ENCODE peak calls at places on chromosomes 6 and 20, in four cellular contexts. M is HEK293T, T is HepG2, O is K562. N is an unnamed sample.

GRCh38 chr20:60011512-60012507 is 53.6 kb downstream of the CDH26 start:
- DNase-seq in O (no peak), M (no peak), T (no peak), N (no peak)

GRCh38 chr6:121305957-121306607 is 28.2 kb downstream of the TBC1D32 start:
- DNase-seq in M (peak), T (peak), O (peak), N (no peak)

GRCh38 chr6:47254906-47255305 is 54.8 kb downstream of the TNFRSF21 start:
- DNase-seq in M (no peak), T (no peak), O (no peak), N (no peak)

GRCh38 chr20:25470045-25470444 is 62.6 kb downstream of the GINS1 start:
- DNase-seq in T (peak), O (peak), M (peak), N (peak)

GRCh38 chr6:124870611-124871201 is 91.5 kb upstream of the RNF217 start:
- DNase-seq in M (peak), O (peak), T (peak), N (no peak)

GRCh38 chr6:119902681-119903080 is 553.1 kb upstream of the MAN1A1 start:
- DNase-seq in O (no peak), M (no peak), T (no peak), N (no peak)

GRCh38 chr20:33922224-33922623 is 71.5 kb upstream of the RALY start:
- DNase-seq in O (no peak), M (no peak), T (no peak), N (no peak)

GRCh38 chr20:50996901-50997830 is 25.7 kb downstream of the KCNG1 start:
- DNase-seq in T (no peak), O (peak), M (no peak), N (no peak)

GRCh38 chr6:2764610-2765165 is 505 bp upstream of the WRNIP1 start:
- DNase-seq in M (no peak), T (peak), O (peak), N (no peak)

GRCh38 chr6:85081102-85081501 is 316.7 kb upstream of the TBX18 start:
- DNase-seq in T (no peak), M (no peak), O (no peak), N (no peak)

GRCh38 chr6:29653452-29654038 is 3.3 kb upstream of the MOG start:
- DNase-seq in T (peak), M (peak), O (peak), N (no peak)
- TF ChIP-seq ELF4 in T (no peak), M (no peak), O (no peak), N (no peak)

GRCh38 chr6:164947174-164947573 is 362.2 kb downstream of the C6orf118 start:
- DNase-seq in M (no peak), O (no peak), T (no peak), N (no peak)
- TF ChIP-seq ELF4 in M (no peak), O (no peak), T (no peak), N (no peak)

GRCh38 chr20:31945790-31946189 is 6.1 kb downstream of the PDRG1 start:
- DNase-seq in M (no peak), O (no peak), T (no peak), N (no peak)
- TF ChIP-seq ELF4 in M (no peak), O (no peak), T (no peak), N (no peak)

DNA sequence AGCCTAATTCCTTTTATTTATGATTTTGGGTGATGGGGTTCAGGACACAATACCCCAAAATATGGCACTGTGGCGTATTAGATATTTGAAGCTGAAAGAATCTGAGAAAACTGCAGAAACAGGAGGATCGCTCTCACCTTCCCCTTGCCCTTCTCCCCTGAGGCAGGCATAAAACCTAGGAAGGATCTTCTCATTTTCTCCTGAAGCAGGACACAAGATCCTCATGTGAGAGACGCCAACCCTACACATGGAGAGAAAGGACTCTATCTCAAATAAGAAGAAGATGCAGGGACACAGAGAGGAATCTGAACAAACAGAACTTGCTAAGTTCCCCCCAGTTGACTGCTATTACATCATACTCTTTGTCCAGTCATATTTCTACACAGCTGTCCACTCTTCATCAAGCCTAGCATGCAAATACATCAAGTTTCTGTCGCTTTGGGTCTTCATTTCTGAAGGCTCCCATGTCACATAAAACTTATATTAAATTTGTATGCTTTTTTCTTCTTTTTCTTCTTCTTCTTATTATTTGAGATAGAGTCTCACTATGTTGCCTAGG is 109.0 kb downstream of the DTNBP1 start:
- DNase-seq in M (no peak), T (no peak), O (peak), N (no peak)
- TF ChIP-seq ELF4 in M (no peak), T (no peak), O (no peak), N (no peak)

GRCh38 chr6:112039431-112039770 is 14.5 kb upstream of the CCN6 start:
- DNase-seq in O (no peak), M (no peak), T (no peak), N (no peak)
- TF ChIP-seq ELF4 in O (no peak), M (no peak), T (no peak), N (no peak)

DNA sequence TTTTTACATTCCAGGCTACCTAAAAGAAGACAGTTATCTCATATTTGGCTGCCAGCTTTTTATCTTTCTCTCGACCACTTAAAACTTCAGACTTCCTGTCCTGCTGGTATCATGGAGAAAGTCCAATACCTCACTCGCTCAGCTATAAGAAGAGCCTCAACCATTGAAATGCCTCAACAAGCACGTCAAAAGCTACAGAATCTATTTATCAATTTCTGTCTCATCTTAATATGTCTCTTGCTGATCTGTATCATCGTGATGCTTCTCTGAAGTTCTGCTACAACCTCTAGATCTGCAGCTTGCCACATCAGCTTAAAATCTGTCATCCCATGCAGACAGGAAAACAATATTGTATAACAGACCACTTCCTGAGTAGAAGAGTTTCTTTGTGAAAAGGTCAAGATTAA is 10.7 kb downstream of the PLN start:
- DNase-seq in T (no peak), O (no peak), M (no peak), N (no peak)
- TF ChIP-seq ELF4 in T (no peak), O (no peak), M (no peak), N (no peak)

DNA sequence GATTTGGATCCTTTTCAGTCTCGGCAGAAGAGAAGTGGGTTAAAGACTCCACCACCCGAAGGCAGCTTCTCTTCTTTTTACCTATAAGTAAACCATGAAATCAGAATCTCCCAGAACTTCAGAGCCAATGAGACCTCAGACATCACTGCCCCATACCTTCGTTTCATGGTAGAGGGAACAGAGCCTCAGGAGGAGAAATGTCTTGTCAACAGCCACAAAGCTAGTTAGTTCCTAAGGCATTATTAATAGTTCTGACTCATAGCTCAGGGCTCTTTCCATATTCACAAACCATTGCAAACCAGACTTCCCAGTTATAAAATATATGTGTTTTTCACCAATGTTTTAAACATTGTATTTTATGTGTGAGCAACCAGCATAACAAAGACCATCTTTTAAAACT is 118.7 kb upstream of the RIPOR2 start:
- DNase-seq in M (no peak), T (no peak), O (no peak), N (no peak)
- TF ChIP-seq ELF4 in M (no peak), T (no peak), O (no peak), N (no peak)

GRCh38 chr6:161271343-161272019 is 2.4 kb downstream of the AGPAT4 start:
- DNase-seq in O (peak), M (no peak), T (no peak), N (no peak)

GRCh38 chr6:161272600-161273355 is 1.1 kb downstream of the AGPAT4 start:
- DNase-seq in O (peak), T (no peak), M (peak), N (no peak)

GRCh38 chr6:161273752-161274487 is at the start of gene AGPAT4:
- DNase-seq in O (peak), M (peak), T (peak), N (peak)

GRCh38 chr6:161274488-161274858 is 612 bp upstream of the AGPAT4 start:
- DNase-seq in O (no peak), M (no peak), T (no peak), N (no peak)

DNA sequence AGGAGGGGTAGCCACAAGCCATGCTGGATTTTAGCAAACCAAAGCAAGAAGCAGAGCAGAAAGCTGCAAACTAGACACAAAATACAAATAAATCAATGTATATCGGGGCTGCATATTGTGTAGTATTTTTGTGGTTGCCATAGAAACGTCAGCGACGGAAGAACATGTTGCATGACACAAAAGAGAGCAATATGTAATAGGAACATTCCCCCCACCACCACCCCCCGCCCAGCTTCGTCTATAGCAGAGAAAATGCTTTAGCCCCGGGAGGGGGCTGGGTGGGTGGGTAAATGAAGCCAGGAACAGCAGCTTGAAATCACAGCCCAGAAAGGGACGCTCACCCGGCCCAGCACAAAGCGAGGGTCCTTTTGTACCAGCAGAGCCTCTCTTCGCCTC is 507 bp downstream of the AGPAT4 start:
- DNase-seq in O (no peak), T (no peak), M (no peak), N (no peak)
- TF ChIP-seq ELF4 in O (no peak), T (no peak), M (no peak), N (no peak)

GRCh38 chr6:72748759-72749158 is 126.9 kb downstream of the KCNQ5 start:
- DNase-seq in M (no peak), T (no peak), O (no peak), N (no peak)
- TF ChIP-seq ELF4 in M (no peak), T (no peak), O (no peak), N (no peak)

DNA sequence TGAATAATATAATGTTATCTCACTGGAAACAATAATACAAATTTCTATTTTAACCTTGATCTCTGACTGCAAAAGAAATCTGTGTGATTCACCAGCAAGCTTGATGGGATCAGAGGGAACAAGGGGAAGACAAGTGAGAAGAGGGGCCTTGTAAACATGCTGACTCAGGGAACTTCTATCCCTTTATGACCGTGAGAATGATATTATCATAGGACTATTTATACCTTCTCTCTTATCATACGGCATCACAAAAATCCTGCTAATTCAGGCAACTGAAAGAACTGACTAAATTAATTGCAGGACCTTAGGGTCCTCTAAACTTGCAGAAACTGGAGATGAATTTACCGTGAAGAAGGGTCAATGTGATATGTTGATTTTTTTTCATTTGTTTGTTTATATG is 173.3 kb downstream of the PTPRK start:
- DNase-seq in O (no peak), M (no peak), T (no peak), N (no peak)
- TF ChIP-seq ELF4 in O (no peak), M (no peak), T (no peak), N (no peak)